ENCODE peak calls at places on chromosomes 5 and 9, in five cellular contexts. One of them, this sample, is unnamed.

GRCh38 chr9:106830527-106831140 is 32.3 kb upstream of the ZNF462 start:
- DNase-seq in effector memory CD4-positive, alpha-beta T cell: no peak
- DNase-seq in mammary epithelial cell: peak; percentile 15
- DNase-seq in breast epithelium: no peak
- DNase-seq in endodermal cell: no peak
- DNase-seq in this sample: no peak

GRCh38 chr5:119176785-119177184 is 105.9 kb downstream of the DMXL1 start:
- DNase-seq in mammary epithelial cell: no peak
- DNase-seq in endodermal cell: no peak
- DNase-seq in breast epithelium: no peak
- DNase-seq in effector memory CD4-positive, alpha-beta T cell: no peak
- DNase-seq in this sample: no peak

GRCh38 chr9:73683862-73684591 is 532.4 kb downstream of the ANXA1 start:
- DNase-seq in breast epithelium: no peak
- DNase-seq in endodermal cell: no peak
- DNase-seq in effector memory CD4-positive, alpha-beta T cell: no peak
- DNase-seq in mammary epithelial cell: peak; percentile 88
- DNase-seq in this sample: no peak

GRCh38 chr5:149932445-149933350 is 11.9 kb downstream of the PDE6A start:
- DNase-seq in breast epithelium: no peak
- DNase-seq in mammary epithelial cell: no peak
- DNase-seq in endodermal cell: peak; percentile 84
- DNase-seq in effector memory CD4-positive, alpha-beta T cell: no peak
- DNase-seq in this sample: no peak

GRCh38 chr5:11302663-11303062 is 541.6 kb upstream of the DAP start:
- DNase-seq in breast epithelium: no peak
- DNase-seq in endodermal cell: no peak
- DNase-seq in effector memory CD4-positive, alpha-beta T cell: no peak
- DNase-seq in mammary epithelial cell: no peak
- DNase-seq in this sample: no peak

GRCh38 chr5:159132429-159133040 is 32.8 kb upstream of the EBF1 start:
- DNase-seq in mammary epithelial cell: no peak
- DNase-seq in effector memory CD4-positive, alpha-beta T cell: no peak
- DNase-seq in endodermal cell: no peak
- DNase-seq in breast epithelium: no peak
- DNase-seq in this sample: no peak

GRCh38 chr5:141382469-141383294 is at the start of gene PCDHGA7:
- DNase-seq in endodermal cell: no peak
- DNase-seq in breast epithelium: no peak
- DNase-seq in mammary epithelial cell: no peak
- DNase-seq in effector memory CD4-positive, alpha-beta T cell: no peak
- DNase-seq in this sample: no peak

GRCh38 chr9:89928521-89929275 is 323.9 kb downstream of the GADD45G start:
- DNase-seq in effector memory CD4-positive, alpha-beta T cell: no peak
- DNase-seq in mammary epithelial cell: no peak
- DNase-seq in endodermal cell: peak; percentile 20
- DNase-seq in breast epithelium: no peak
- DNase-seq in this sample: no peak

GRCh38 chr5:35436441-35437057 is 181.1 kb upstream of the SPEF2 start:
- DNase-seq in mammary epithelial cell: peak; percentile 19
- DNase-seq in breast epithelium: no peak
- DNase-seq in effector memory CD4-positive, alpha-beta T cell: no peak
- DNase-seq in endodermal cell: no peak
- DNase-seq in this sample: no peak

GRCh38 chr5:62494772-62495171 is 82.2 kb downstream of the IPO11 start:
- DNase-seq in mammary epithelial cell: no peak
- DNase-seq in effector memory CD4-positive, alpha-beta T cell: no peak
- DNase-seq in breast epithelium: no peak
- DNase-seq in endodermal cell: no peak
- DNase-seq in this sample: no peak

GRCh38 chr5:4479381-4479780 is 660.7 kb upstream of the ADAMTS16 start:
- DNase-seq in effector memory CD4-positive, alpha-beta T cell: no peak
- DNase-seq in breast epithelium: no peak
- DNase-seq in mammary epithelial cell: no peak
- DNase-seq in endodermal cell: no peak
- DNase-seq in this sample: no peak

GRCh38 chr9:17018001-17018491 is 116.8 kb upstream of the CNTLN start:
- DNase-seq in breast epithelium: no peak
- DNase-seq in endodermal cell: no peak
- DNase-seq in mammary epithelial cell: no peak
- DNase-seq in effector memory CD4-positive, alpha-beta T cell: no peak
- DNase-seq in this sample: no peak

GRCh38 chr9:16445141-16445920 is 425.1 kb downstream of the BNC2 start:
- DNase-seq in breast epithelium: no peak
- DNase-seq in effector memory CD4-positive, alpha-beta T cell: no peak
- DNase-seq in endodermal cell: no peak
- DNase-seq in mammary epithelial cell: peak; percentile 80
- DNase-seq in this sample: no peak

GRCh38 chr5:138686668-138687067 is 66.6 kb upstream of the CTNNA1 start:
- DNase-seq in mammary epithelial cell: peak; percentile 53
- DNase-seq in endodermal cell: no peak
- DNase-seq in breast epithelium: no peak
- DNase-seq in effector memory CD4-positive, alpha-beta T cell: no peak
- DNase-seq in this sample: no peak

GRCh38 chr9:134218230-134218629 is 53.9 kb upstream of the RNU6ATAC start:
- DNase-seq in endodermal cell: no peak
- DNase-seq in breast epithelium: no peak
- DNase-seq in effector memory CD4-positive, alpha-beta T cell: no peak
- DNase-seq in mammary epithelial cell: no peak
- DNase-seq in this sample: no peak

GRCh38 chr5:468401-468800 is 25.4 kb downstream of the EXOC3 start:
- DNase-seq in breast epithelium: peak; percentile 34
- DNase-seq in effector memory CD4-positive, alpha-beta T cell: no peak
- DNase-seq in mammary epithelial cell: no peak
- DNase-seq in endodermal cell: peak; percentile 22
- DNase-seq in this sample: no peak

GRCh38 chr9:122807271-122807900 is 7.5 kb downstream of the OR1K1 start:
- DNase-seq in breast epithelium: no peak
- DNase-seq in mammary epithelial cell: no peak
- DNase-seq in endodermal cell: no peak
- DNase-seq in effector memory CD4-positive, alpha-beta T cell: no peak
- DNase-seq in this sample: no peak

GRCh38 chr5:92644271-92644886 is 936.6 kb downstream of the NR2F1-AS1 start:
- DNase-seq in mammary epithelial cell: no peak
- DNase-seq in effector memory CD4-positive, alpha-beta T cell: no peak
- DNase-seq in breast epithelium: no peak
- DNase-seq in endodermal cell: peak; percentile 52
- DNase-seq in this sample: no peak

GRCh38 chr9:38263534-38263933 is 129.0 kb upstream of the ALDH1B1 start:
- DNase-seq in effector memory CD4-positive, alpha-beta T cell: no peak
- DNase-seq in breast epithelium: no peak
- DNase-seq in mammary epithelial cell: peak; percentile 31
- DNase-seq in endodermal cell: no peak
- DNase-seq in this sample: no peak

GRCh38 chr5:107576736-107577440 is 93.8 kb downstream of the EFNA5 start:
- DNase-seq in endodermal cell: no peak
- DNase-seq in effector memory CD4-positive, alpha-beta T cell: no peak
- DNase-seq in breast epithelium: no peak
- DNase-seq in mammary epithelial cell: peak; percentile 87
- DNase-seq in this sample: no peak

GRCh38 chr5:137487600-137487999 is 11.5 kb downstream of the SPOCK1 start:
- DNase-seq in breast epithelium: no peak
- DNase-seq in effector memory CD4-positive, alpha-beta T cell: no peak
- DNase-seq in mammary epithelial cell: no peak
- DNase-seq in endodermal cell: no peak
- DNase-seq in this sample: no peak

GRCh38 chr5:76485511-76485910 is 82.4 kb downstream of the IQGAP2 start:
- DNase-seq in effector memory CD4-positive, alpha-beta T cell: no peak
- DNase-seq in mammary epithelial cell: no peak
- DNase-seq in endodermal cell: no peak
- DNase-seq in breast epithelium: no peak
- DNase-seq in this sample: no peak
- H3K27ac ChIP-seq in effector memory CD4-positive, alpha-beta T cell: no peak overlapping the region
- H3K27ac ChIP-seq in mammary epithelial cell: no peak overlapping the region
- H3K27ac ChIP-seq in endodermal cell: no peak overlapping the region
- H3K27ac ChIP-seq in breast epithelium: no peak overlapping the region
- H3K27ac ChIP-seq in this sample: no peak overlapping the region

DNA sequence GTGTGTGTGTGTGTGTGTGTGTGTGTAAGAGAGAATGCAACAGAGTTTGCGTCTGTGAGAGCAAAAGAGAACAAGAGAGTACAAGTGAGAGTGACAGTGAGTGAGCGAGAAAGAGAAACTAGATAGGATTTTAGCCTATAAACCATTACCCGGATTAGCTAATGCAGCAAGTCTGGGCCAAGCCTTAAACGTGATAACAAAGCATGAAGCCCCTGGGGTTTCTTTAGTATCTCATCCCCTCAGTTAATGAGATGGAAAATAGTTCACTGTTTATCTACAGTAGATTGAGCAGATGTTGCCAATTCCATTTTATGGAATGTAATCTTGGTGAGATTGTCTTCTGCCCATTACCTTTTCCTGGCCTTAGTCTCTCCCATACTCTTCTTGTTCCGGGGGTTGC is 114.5 kb downstream of the MAT2B start:
- DNase-seq in effector memory CD4-positive, alpha-beta T cell: no peak
- DNase-seq in endodermal cell: no peak
- DNase-seq in mammary epithelial cell: no peak
- DNase-seq in breast epithelium: no peak
- DNase-seq in this sample: no peak
- H3K27ac ChIP-seq in effector memory CD4-positive, alpha-beta T cell: no peak overlapping the region
- H3K27ac ChIP-seq in endodermal cell: no peak overlapping the region
- H3K27ac ChIP-seq in mammary epithelial cell: no peak overlapping the region
- H3K27ac ChIP-seq in breast epithelium: no peak overlapping the region
- H3K27ac ChIP-seq in this sample: no peak overlapping the region

GRCh38 chr9:86599565-86599964 is 245.4 kb upstream of the TUT7 start:
- DNase-seq in endodermal cell: no peak
- DNase-seq in effector memory CD4-positive, alpha-beta T cell: no peak
- DNase-seq in breast epithelium: no peak
- DNase-seq in mammary epithelial cell: no peak
- DNase-seq in this sample: no peak

GRCh38 chr9:86602715-86603114 is 248.5 kb upstream of the TUT7 start:
- DNase-seq in mammary epithelial cell: no peak
- DNase-seq in effector memory CD4-positive, alpha-beta T cell: no peak
- DNase-seq in endodermal cell: no peak
- DNase-seq in breast epithelium: no peak
- DNase-seq in this sample: no peak

GRCh38 chr9:86601697-86602096 is 247.5 kb upstream of the TUT7 start:
- DNase-seq in effector memory CD4-positive, alpha-beta T cell: no peak
- DNase-seq in mammary epithelial cell: peak; percentile 60
- DNase-seq in endodermal cell: no peak
- DNase-seq in breast epithelium: no peak
- DNase-seq in this sample: no peak

GRCh38 chr9:86600291-86600690 is 246.1 kb upstream of the TUT7 start:
- DNase-seq in breast epithelium: no peak
- DNase-seq in mammary epithelial cell: peak; percentile 68
- DNase-seq in effector memory CD4-positive, alpha-beta T cell: no peak
- DNase-seq in endodermal cell: no peak
- DNase-seq in this sample: no peak

DNA sequence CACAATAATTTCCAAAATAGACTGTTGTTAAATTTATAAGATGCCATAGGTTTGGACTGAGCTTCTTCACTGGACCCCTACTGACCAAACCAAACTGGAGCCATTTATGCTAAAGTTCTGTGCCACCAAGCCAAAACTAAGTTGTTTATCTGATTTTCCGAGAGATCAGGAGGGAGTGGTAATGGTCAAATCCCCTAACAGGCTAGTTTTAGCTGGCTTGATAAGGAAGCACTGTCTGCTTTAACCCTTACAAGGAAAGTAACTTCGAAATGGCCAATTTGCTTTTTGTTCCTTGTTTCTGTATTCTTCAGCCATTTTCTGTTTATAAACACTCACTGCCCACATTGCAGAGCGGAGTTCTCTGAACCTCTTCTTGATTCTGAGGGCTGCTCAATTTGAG is 246.8 kb upstream of the TUT7 start:
- DNase-seq in mammary epithelial cell: no peak
- DNase-seq in breast epithelium: no peak
- DNase-seq in endodermal cell: no peak
- DNase-seq in effector memory CD4-positive, alpha-beta T cell: no peak
- DNase-seq in this sample: no peak
- H3K27ac ChIP-seq in mammary epithelial cell: no peak overlapping the region
- H3K27ac ChIP-seq in breast epithelium: no peak overlapping the region
- H3K27ac ChIP-seq in endodermal cell: no peak overlapping the region
- H3K27ac ChIP-seq in effector memory CD4-positive, alpha-beta T cell: no peak overlapping the region
- H3K27ac ChIP-seq in this sample: no peak overlapping the region

GRCh38 chr5:142432369-142432863 is 107.6 kb upstream of the SPRY4 start:
- DNase-seq in breast epithelium: no peak
- DNase-seq in effector memory CD4-positive, alpha-beta T cell: peak; percentile 4
- DNase-seq in endodermal cell: peak; percentile 48
- DNase-seq in mammary epithelial cell: no peak
- DNase-seq in this sample: no peak
- H3K27ac ChIP-seq in breast epithelium: peak overlapping the region; percentile 55
- H3K27ac ChIP-seq in effector memory CD4-positive, alpha-beta T cell: peak overlapping the region; percentile 65
- H3K27ac ChIP-seq in endodermal cell: no peak overlapping the region
- H3K27ac ChIP-seq in mammary epithelial cell: no peak overlapping the region
- H3K27ac ChIP-seq in this sample: no peak overlapping the region

This sample was measured in substantia nigra.